ENCODE peak calls at places on chromosomes 12 and 14, in nine cellular contexts. M is COR-L47; Z is left cardiac atrium; R is Jurkat, Clone E6-1; Y is IMR-90; H is NCI-H2081; X is NCI-H1105 treated with DMSO at 0.1 percent for 48 hours; K is stimulated activated naive CD8-positive, alpha-beta T cell treated with anti-CD3 and anti-CD28 coated beads, Interleukin-15, Interleukin-2, amounts not matched to agents 100 U/mL and 50 U/mL, for 24 hours; O is GM13977. I is an unnamed sample.
A peak's percentile ranks its signal among the peaks of the same experiment; 100 is the strongest.

GRCh38 chr14:71529855-71530254 is 402.4 kb upstream of the RGS6 start:
- DNase-seq in M (no peak), Z (peak; percentile 43), R (no peak), Y (no peak), H (no peak), X (no peak), K (no peak), O (no peak), I (no peak)

GRCh38 chr14:102317564-102318248 is 1.8 kb upstream of the ZNF839 start:
- DNase-seq in M (peak; percentile 35), Z (peak; percentile 48), R (peak; percentile 75), Y (no peak), H (peak; percentile 78), X (peak; percentile 37), K (no peak), O (no peak), I (no peak)

GRCh38 chr12:108516511-108517275 is 1.6 kb downstream of the FICD start:
- DNase-seq in M (no peak), Z (no peak), R (no peak), Y (no peak), H (no peak), X (no peak), K (no peak), O (no peak), I (peak; percentile 9)

GRCh38 chr12:130101370-130101769 is 60.9 kb upstream of the FZD10 start:
- DNase-seq in M (no peak), Z (no peak), R (no peak), Y (no peak), H (no peak), X (no peak), K (no peak), O (no peak), I (no peak)

GRCh38 chr12:25034676-25035075 is 85.8 kb upstream of the BCAT1 start:
- DNase-seq in M (no peak), Z (no peak), R (no peak), Y (no peak), H (no peak), X (no peak), K (no peak), O (no peak), I (no peak)

GRCh38 chr12:93889516-93890202 is 212.5 kb downstream of the CRADD start:
- DNase-seq in M (no peak), Z (no peak), R (no peak), Y (peak; percentile 23), H (no peak), X (no peak), K (no peak), O (no peak), I (no peak)

GRCh38 chr14:69242311-69243224 is 17.4 kb upstream of the GALNT16 start:
- DNase-seq in M (peak; percentile 36), Z (peak; percentile 44), R (peak; percentile 57), Y (peak; percentile 74), H (peak; percentile 47), X (peak; percentile 73), K (peak; percentile 55), O (peak; percentile 83), I (peak; percentile 70)

GRCh38 chr14:100056964-100057817 is 8.0 kb upstream of the EVL start:
- DNase-seq in M (no peak), Z (no peak), R (no peak), Y (peak; percentile 43), H (no peak), X (no peak), K (no peak), O (peak; percentile 69), I (peak; percentile 28)

GRCh38 chr12:38424436-38424835 is 107.9 kb downstream of the ALG10B start:
- DNase-seq in M (no peak), Z (no peak), R (no peak), Y (no peak), H (no peak), X (no peak), K (no peak), O (no peak), I (no peak)

I was measured in HCEC 1CT.